ENCODE peak calls at places on chromosomes 13 and 19, in nine cellular contexts. One of them, this sample, is unnamed.

GRCh38 chr19:34926361-34926684 is 380 bp upstream of the ZNF30 start:
- DNase-seq in stimulated activated naive B cell treated with anti-CD40 and anti-IgM and Interleukin-4, amounts not matched to agents 10 μg/mL and 1 μg/mL and 100 μg/mL, for 72 hours: no peak
- DNase-seq in activated T-cell treated with anti-CD3 and anti-CD28 coated beads for 24 hours: no peak
- DNase-seq in uterus: no peak
- DNase-seq in T-helper 2 cell: no peak
- DNase-seq in GM12865: no peak
- DNase-seq in stimulated activated CD4-positive, alpha-beta T cell treated with anti-CD3 and anti-CD28 coated beads, TNF-alpha, amount 100 ng/mL, for 4 hours: no peak
- DNase-seq in adrenal gland: no peak
- DNase-seq in LHCN-M2: no peak
- DNase-seq in this sample: no peak

GRCh38 chr19:4328243-4328990 is 10.2 kb downstream of the STAP2 start:
- DNase-seq in stimulated activated naive B cell treated with anti-CD40 and anti-IgM and Interleukin-4, amounts not matched to agents 10 μg/mL and 1 μg/mL and 100 μg/mL, for 72 hours: peak; percentile 92
- DNase-seq in activated T-cell treated with anti-CD3 and anti-CD28 coated beads for 24 hours: peak; percentile 98
- DNase-seq in uterus: peak; percentile 90
- DNase-seq in T-helper 2 cell: peak; percentile 96
- DNase-seq in GM12865: peak; percentile 96
- DNase-seq in stimulated activated CD4-positive, alpha-beta T cell treated with anti-CD3 and anti-CD28 coated beads, TNF-alpha, amount 100 ng/mL, for 4 hours: peak; percentile 98
- DNase-seq in adrenal gland: peak; percentile 98
- DNase-seq in LHCN-M2: peak; percentile 89
- DNase-seq in this sample: peak; percentile 95

GRCh38 chr13:47306991-47307390 is 410.1 kb upstream of the HTR2A start:
- DNase-seq in stimulated activated naive B cell treated with anti-CD40 and anti-IgM and Interleukin-4, amounts not matched to agents 10 μg/mL and 1 μg/mL and 100 μg/mL, for 72 hours: no peak
- DNase-seq in activated T-cell treated with anti-CD3 and anti-CD28 coated beads for 24 hours: no peak
- DNase-seq in uterus: no peak
- DNase-seq in T-helper 2 cell: no peak
- DNase-seq in GM12865: no peak
- DNase-seq in stimulated activated CD4-positive, alpha-beta T cell treated with anti-CD3 and anti-CD28 coated beads, TNF-alpha, amount 100 ng/mL, for 4 hours: no peak
- DNase-seq in adrenal gland: no peak
- DNase-seq in LHCN-M2: no peak
- DNase-seq in this sample: no peak

GRCh38 chr13:65240773-65241172 is 1989.4 kb downstream of the PCDH9 start:
- DNase-seq in stimulated activated naive B cell treated with anti-CD40 and anti-IgM and Interleukin-4, amounts not matched to agents 10 μg/mL and 1 μg/mL and 100 μg/mL, for 72 hours: no peak
- DNase-seq in activated T-cell treated with anti-CD3 and anti-CD28 coated beads for 24 hours: no peak
- DNase-seq in uterus: no peak
- DNase-seq in T-helper 2 cell: no peak
- DNase-seq in GM12865: no peak
- DNase-seq in stimulated activated CD4-positive, alpha-beta T cell treated with anti-CD3 and anti-CD28 coated beads, TNF-alpha, amount 100 ng/mL, for 4 hours: no peak
- DNase-seq in adrenal gland: no peak
- DNase-seq in LHCN-M2: no peak
- DNase-seq in this sample: no peak

GRCh38 chr13:92613921-92614320 is 612.7 kb upstream of the GPC6 start:
- DNase-seq in stimulated activated naive B cell treated with anti-CD40 and anti-IgM and Interleukin-4, amounts not matched to agents 10 μg/mL and 1 μg/mL and 100 μg/mL, for 72 hours: no peak
- DNase-seq in activated T-cell treated with anti-CD3 and anti-CD28 coated beads for 24 hours: no peak
- DNase-seq in uterus: no peak
- DNase-seq in T-helper 2 cell: no peak
- DNase-seq in GM12865: no peak
- DNase-seq in stimulated activated CD4-positive, alpha-beta T cell treated with anti-CD3 and anti-CD28 coated beads, TNF-alpha, amount 100 ng/mL, for 4 hours: no peak
- DNase-seq in adrenal gland: no peak
- DNase-seq in LHCN-M2: no peak
- DNase-seq in this sample: no peak

GRCh38 chr13:98214008-98214643 is 37.1 kb upstream of the RNF113B start:
- DNase-seq in stimulated activated naive B cell treated with anti-CD40 and anti-IgM and Interleukin-4, amounts not matched to agents 10 μg/mL and 1 μg/mL and 100 μg/mL, for 72 hours: no peak
- DNase-seq in activated T-cell treated with anti-CD3 and anti-CD28 coated beads for 24 hours: no peak
- DNase-seq in uterus: peak; percentile 61
- DNase-seq in T-helper 2 cell: no peak
- DNase-seq in GM12865: no peak
- DNase-seq in stimulated activated CD4-positive, alpha-beta T cell treated with anti-CD3 and anti-CD28 coated beads, TNF-alpha, amount 100 ng/mL, for 4 hours: no peak
- DNase-seq in adrenal gland: no peak
- DNase-seq in LHCN-M2: peak; percentile 68
- DNase-seq in this sample: no peak

GRCh38 chr13:20715340-20715732 is 11.8 kb downstream of the IL17D start:
- DNase-seq in stimulated activated naive B cell treated with anti-CD40 and anti-IgM and Interleukin-4, amounts not matched to agents 10 μg/mL and 1 μg/mL and 100 μg/mL, for 72 hours: no peak
- DNase-seq in activated T-cell treated with anti-CD3 and anti-CD28 coated beads for 24 hours: no peak
- DNase-seq in uterus: no peak
- DNase-seq in T-helper 2 cell: no peak
- DNase-seq in GM12865: no peak
- DNase-seq in stimulated activated CD4-positive, alpha-beta T cell treated with anti-CD3 and anti-CD28 coated beads, TNF-alpha, amount 100 ng/mL, for 4 hours: no peak
- DNase-seq in adrenal gland: no peak
- DNase-seq in LHCN-M2: no peak
- DNase-seq in this sample: no peak

GRCh38 chr19:10289167-10289835 is 451 bp upstream of the ICAM5 start:
- DNase-seq in stimulated activated naive B cell treated with anti-CD40 and anti-IgM and Interleukin-4, amounts not matched to agents 10 μg/mL and 1 μg/mL and 100 μg/mL, for 72 hours: peak; percentile 65
- DNase-seq in activated T-cell treated with anti-CD3 and anti-CD28 coated beads for 24 hours: peak; percentile 65
- DNase-seq in uterus: no peak
- DNase-seq in T-helper 2 cell: peak; percentile 55
- DNase-seq in GM12865: peak; percentile 91
- DNase-seq in stimulated activated CD4-positive, alpha-beta T cell treated with anti-CD3 and anti-CD28 coated beads, TNF-alpha, amount 100 ng/mL, for 4 hours: peak; percentile 54
- DNase-seq in adrenal gland: no peak
- DNase-seq in LHCN-M2: no peak
- DNase-seq in this sample: peak; percentile 70

GRCh38 chr13:75481176-75482069 is 546 bp downstream of the TBC1D4 start:
- DNase-seq in stimulated activated naive B cell treated with anti-CD40 and anti-IgM and Interleukin-4, amounts not matched to agents 10 μg/mL and 1 μg/mL and 100 μg/mL, for 72 hours: peak; percentile 14
- DNase-seq in activated T-cell treated with anti-CD3 and anti-CD28 coated beads for 24 hours: no peak
- DNase-seq in uterus: peak; percentile 36
- DNase-seq in T-helper 2 cell: no peak
- DNase-seq in GM12865: peak; percentile 47
- DNase-seq in stimulated activated CD4-positive, alpha-beta T cell treated with anti-CD3 and anti-CD28 coated beads, TNF-alpha, amount 100 ng/mL, for 4 hours: no peak
- DNase-seq in adrenal gland: peak; percentile 54
- DNase-seq in LHCN-M2: peak; percentile 31
- DNase-seq in this sample: peak; percentile 19

GRCh38 chr19:57056972-57057371 is 62.8 kb upstream of the USP29 start:
- DNase-seq in stimulated activated naive B cell treated with anti-CD40 and anti-IgM and Interleukin-4, amounts not matched to agents 10 μg/mL and 1 μg/mL and 100 μg/mL, for 72 hours: no peak
- DNase-seq in activated T-cell treated with anti-CD3 and anti-CD28 coated beads for 24 hours: no peak
- DNase-seq in uterus: peak; percentile 75
- DNase-seq in T-helper 2 cell: no peak
- DNase-seq in GM12865: no peak
- DNase-seq in stimulated activated CD4-positive, alpha-beta T cell treated with anti-CD3 and anti-CD28 coated beads, TNF-alpha, amount 100 ng/mL, for 4 hours: no peak
- DNase-seq in adrenal gland: peak; percentile 51
- DNase-seq in LHCN-M2: peak; percentile 99
- DNase-seq in this sample: no peak

GRCh38 chr13:106786006-106786579 is 218.2 kb upstream of the ARGLU1 start:
- DNase-seq in stimulated activated naive B cell treated with anti-CD40 and anti-IgM and Interleukin-4, amounts not matched to agents 10 μg/mL and 1 μg/mL and 100 μg/mL, for 72 hours: no peak
- DNase-seq in activated T-cell treated with anti-CD3 and anti-CD28 coated beads for 24 hours: no peak
- DNase-seq in uterus: no peak
- DNase-seq in T-helper 2 cell: no peak
- DNase-seq in GM12865: no peak
- DNase-seq in stimulated activated CD4-positive, alpha-beta T cell treated with anti-CD3 and anti-CD28 coated beads, TNF-alpha, amount 100 ng/mL, for 4 hours: no peak
- DNase-seq in adrenal gland: no peak
- DNase-seq in LHCN-M2: no peak
- DNase-seq in this sample: no peak

GRCh38 chr13:79482271-79482970 is 1.5 kb downstream of the NDFIP2 start:
- DNase-seq in stimulated activated naive B cell treated with anti-CD40 and anti-IgM and Interleukin-4, amounts not matched to agents 10 μg/mL and 1 μg/mL and 100 μg/mL, for 72 hours: no peak
- DNase-seq in activated T-cell treated with anti-CD3 and anti-CD28 coated beads for 24 hours: no peak
- DNase-seq in uterus: no peak
- DNase-seq in T-helper 2 cell: no peak
- DNase-seq in GM12865: no peak
- DNase-seq in stimulated activated CD4-positive, alpha-beta T cell treated with anti-CD3 and anti-CD28 coated beads, TNF-alpha, amount 100 ng/mL, for 4 hours: no peak
- DNase-seq in adrenal gland: no peak
- DNase-seq in LHCN-M2: no peak
- DNase-seq in this sample: no peak

GRCh38 chr13:30466841-30467252 is 1.1 kb upstream of the HMGB1 start:
- DNase-seq in stimulated activated naive B cell treated with anti-CD40 and anti-IgM and Interleukin-4, amounts not matched to agents 10 μg/mL and 1 μg/mL and 100 μg/mL, for 72 hours: no peak
- DNase-seq in activated T-cell treated with anti-CD3 and anti-CD28 coated beads for 24 hours: no peak
- DNase-seq in uterus: no peak
- DNase-seq in T-helper 2 cell: no peak
- DNase-seq in GM12865: peak; percentile 61
- DNase-seq in stimulated activated CD4-positive, alpha-beta T cell treated with anti-CD3 and anti-CD28 coated beads, TNF-alpha, amount 100 ng/mL, for 4 hours: no peak
- DNase-seq in adrenal gland: no peak
- DNase-seq in LHCN-M2: peak; percentile 79
- DNase-seq in this sample: peak; percentile 51

GRCh38 chr19:7450243-7451223 is 38.3 kb downstream of the PEX11G start:
- DNase-seq in stimulated activated naive B cell treated with anti-CD40 and anti-IgM and Interleukin-4, amounts not matched to agents 10 μg/mL and 1 μg/mL and 100 μg/mL, for 72 hours: no peak
- DNase-seq in activated T-cell treated with anti-CD3 and anti-CD28 coated beads for 24 hours: no peak
- DNase-seq in uterus: no peak
- DNase-seq in T-helper 2 cell: no peak
- DNase-seq in GM12865: peak; percentile 63
- DNase-seq in stimulated activated CD4-positive, alpha-beta T cell treated with anti-CD3 and anti-CD28 coated beads, TNF-alpha, amount 100 ng/mL, for 4 hours: no peak
- DNase-seq in adrenal gland: no peak
- DNase-seq in LHCN-M2: no peak
- DNase-seq in this sample: no peak

GRCh38 chr19:17248011-17248776 is 2.5 kb upstream of the NR2F6 start:
- DNase-seq in stimulated activated naive B cell treated with anti-CD40 and anti-IgM and Interleukin-4, amounts not matched to agents 10 μg/mL and 1 μg/mL and 100 μg/mL, for 72 hours: no peak
- DNase-seq in activated T-cell treated with anti-CD3 and anti-CD28 coated beads for 24 hours: no peak
- DNase-seq in uterus: no peak
- DNase-seq in T-helper 2 cell: no peak
- DNase-seq in GM12865: no peak
- DNase-seq in stimulated activated CD4-positive, alpha-beta T cell treated with anti-CD3 and anti-CD28 coated beads, TNF-alpha, amount 100 ng/mL, for 4 hours: no peak
- DNase-seq in adrenal gland: no peak
- DNase-seq in LHCN-M2: no peak
- DNase-seq in this sample: no peak

GRCh38 chr13:27264181-27264580 is 6.4 kb upstream of the RASL11A start:
- DNase-seq in stimulated activated naive B cell treated with anti-CD40 and anti-IgM and Interleukin-4, amounts not matched to agents 10 μg/mL and 1 μg/mL and 100 μg/mL, for 72 hours: no peak
- DNase-seq in activated T-cell treated with anti-CD3 and anti-CD28 coated beads for 24 hours: no peak
- DNase-seq in uterus: no peak
- DNase-seq in T-helper 2 cell: no peak
- DNase-seq in GM12865: no peak
- DNase-seq in stimulated activated CD4-positive, alpha-beta T cell treated with anti-CD3 and anti-CD28 coated beads, TNF-alpha, amount 100 ng/mL, for 4 hours: no peak
- DNase-seq in adrenal gland: no peak
- DNase-seq in LHCN-M2: peak; percentile 97
- DNase-seq in this sample: no peak

GRCh38 chr13:48562296-48563066 is 29.6 kb upstream of the RCBTB2 start:
- DNase-seq in stimulated activated naive B cell treated with anti-CD40 and anti-IgM and Interleukin-4, amounts not matched to agents 10 μg/mL and 1 μg/mL and 100 μg/mL, for 72 hours: peak; percentile 67
- DNase-seq in activated T-cell treated with anti-CD3 and anti-CD28 coated beads for 24 hours: peak; percentile 66
- DNase-seq in uterus: no peak
- DNase-seq in T-helper 2 cell: peak; percentile 51
- DNase-seq in GM12865: peak; percentile 97
- DNase-seq in stimulated activated CD4-positive, alpha-beta T cell treated with anti-CD3 and anti-CD28 coated beads, TNF-alpha, amount 100 ng/mL, for 4 hours: peak; percentile 30
- DNase-seq in adrenal gland: no peak
- DNase-seq in LHCN-M2: peak; percentile 63
- DNase-seq in this sample: peak; percentile 75